ENCODE peak calls at places on chromosomes 4 and X, in six cellular contexts. W is K562, Y is HCT116, A is HepG2, R is H1, L is GM12878. Z is an unnamed sample.

GRCh38 chr4:140237616-140238352 is 83.8 kb upstream of the MAML3 start:
- DNase-seq in W (no peak), Y (no peak), A (no peak), R (peak; percentile 71), L (no peak), Z (peak; percentile 74)

GRCh38 chr4:37486134-37486533 is 200.0 kb downstream of the RELL1 start:
- DNase-seq in W (no peak), Y (no peak), A (no peak), R (no peak), L (no peak), Z (no peak)

GRCh38 chr4:177161781-177162180 is 147.9 kb upstream of the NEIL3 start:
- DNase-seq in W (no peak), Y (no peak), A (no peak), R (no peak), L (no peak), Z (no peak)

GRCh38 chr4:162838671-162839070 is 328.0 kb downstream of the NAF1 start:
- DNase-seq in W (no peak), Y (no peak), A (no peak), R (no peak), L (no peak), Z (no peak)

GRCh38 chr4:49000806-49001205 is 14.7 kb downstream of the CWH43 start:
- DNase-seq in W (no peak), Y (no peak), A (no peak), R (no peak), L (no peak), Z (no peak)

GRCh38 chrX:57134702-57135101 is 2.5 kb downstream of the SPIN2A start:
- DNase-seq in W (no peak), Y (no peak), A (no peak), R (no peak), L (no peak), Z (no peak)

GRCh38 chrX:5176766-5177165 is 1051.9 kb downstream of the NLGN4X start:
- DNase-seq in W (no peak), Y (no peak), A (no peak), R (no peak), L (no peak), Z (no peak)

GRCh38 chrX:115559672-115560071 is 1.3 kb upstream of the PLS3 start:
- DNase-seq in W (no peak), Y (no peak), A (peak; percentile 70), R (no peak), L (no peak), Z (no peak)

GRCh38 chr4:62209757-62210156 is 1009.6 kb downstream of the ADGRL3 start:
- DNase-seq in W (no peak), Y (no peak), A (no peak), R (no peak), L (no peak), Z (no peak)

GRCh38 chrX:47321978-47322377 is 48.4 kb upstream of the ZNF157 start:
- DNase-seq in W (no peak), Y (no peak), A (no peak), R (peak; percentile 56), L (no peak), Z (no peak)

GRCh38 chrX:153583433-153583832 is 15.5 kb downstream of the CCNQ start:
- DNase-seq in W (no peak), Y (no peak), A (no peak), R (no peak), L (no peak), Z (no peak)

GRCh38 chrX:106302304-106302703 is 134.2 kb downstream of the PWWP3B start:
- DNase-seq in W (no peak), Y (peak; percentile 48), A (peak; percentile 41), R (no peak), L (no peak), Z (no peak)

GRCh38 chr4:98612318-98613250 is 45.8 kb downstream of the TSPAN5 start:
- DNase-seq in W (no peak), Y (no peak), A (no peak), R (no peak), L (no peak), Z (no peak)

GRCh38 chr4:142350886-142351285 is 495.2 kb downstream of the INPP4B start:
- DNase-seq in W (no peak), Y (no peak), A (no peak), R (no peak), L (no peak), Z (no peak)

GRCh38 chrX:17375631-17376380 is 806 bp downstream of the NHS start:
- DNase-seq in W (no peak), Y (no peak), A (no peak), R (peak; percentile 53), L (no peak), Z (no peak)

GRCh38 chr4:3707423-3708102 is 58.6 kb upstream of the ADRA2C start:
- DNase-seq in W (no peak), Y (no peak), A (no peak), R (no peak), L (no peak), Z (no peak)

GRCh38 chr4:91057871-91058270 is 930.7 kb downstream of the CCSER1 start:
- DNase-seq in W (no peak), Y (no peak), A (no peak), R (no peak), L (no peak), Z (no peak)

GRCh38 chrX:72351606-72352338 is 46.1 kb upstream of the CITED1 start:
- DNase-seq in W (no peak), Y (no peak), A (no peak), R (no peak), L (no peak), Z (no peak)

GRCh38 chr4:85081196-85081595 is 114.7 kb upstream of the WDFY3 start:
- DNase-seq in W (no peak), Y (no peak), A (no peak), R (no peak), L (no peak), Z (no peak)

GRCh38 chr4:88158360-88159136 is at the start of gene ABCG2:
- DNase-seq in W (peak; percentile 65), Y (no peak), A (peak; percentile 16), R (peak; percentile 80), L (no peak), Z (peak; percentile 69)

GRCh38 chr4:113882668-113883067 is 96.8 kb downstream of the ARSJ start:
- DNase-seq in W (no peak), Y (no peak), A (no peak), R (no peak), L (no peak), Z (no peak)

GRCh38 chr4:119209077-119209476 is 3.4 kb upstream of the USP53 start:
- DNase-seq in W (peak; percentile 18), Y (peak; percentile 95), A (peak; percentile 18), R (no peak), L (no peak), Z (no peak)

GRCh38 chrX:49829016-49829415 is at the start of gene PAGE4:
- DNase-seq in W (peak; percentile 53), Y (peak; percentile 6), A (no peak), R (no peak), L (no peak), Z (no peak)

GRCh38 chr4:138090918-138091659 is 151.1 kb downstream of the SLC7A11 start:
- DNase-seq in W (no peak), Y (no peak), A (no peak), R (no peak), L (no peak), Z (no peak)

GRCh38 chr4:56215901-56216300 is 171.4 kb downstream of the AASDH start:
- DNase-seq in W (no peak), Y (peak; percentile 33), A (no peak), R (no peak), L (no peak), Z (no peak)

GRCh38 chr4:1243451-1244080 is 5.4 kb downstream of the CTBP1 start:
- DNase-seq in W (peak; percentile 11), Y (no peak), A (no peak), R (peak; percentile 42), L (no peak), Z (no peak)
- TF ChIP-seq ZNF274 in W (no peak), Y (no peak), A (no peak), R (no peak), L (no peak), Z (no peak)

GRCh38 chr4:173998471-173999144 is 284.9 kb downstream of the FBXO8 start:
- DNase-seq in W (no peak), Y (no peak), A (no peak), R (no peak), L (no peak), Z (no peak)
- TF ChIP-seq ZNF274 in W (no peak), Y (no peak), A (no peak), R (no peak), L (no peak), Z (no peak)

DNA sequence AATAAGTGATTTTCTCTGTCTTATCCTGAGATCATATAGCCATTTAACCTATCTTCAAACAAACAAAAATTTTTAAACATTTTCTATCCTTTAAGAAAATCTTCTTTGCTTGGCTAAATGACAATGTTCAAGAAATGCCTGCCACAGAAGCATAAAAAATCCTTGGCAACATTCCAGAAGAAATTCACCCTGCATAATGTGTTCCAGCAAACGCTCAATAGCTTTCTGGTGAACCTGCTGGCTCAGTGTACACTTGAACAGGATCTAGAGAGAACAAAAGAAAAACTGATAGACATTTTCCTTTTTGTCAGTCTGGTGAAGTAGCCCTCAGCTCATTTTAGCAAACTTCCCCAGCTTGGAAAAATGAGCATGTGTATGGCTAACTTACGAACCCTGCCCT is 51.0 kb upstream of the KLF3 start:
- DNase-seq in W (no peak), Y (no peak), A (no peak), R (no peak), L (no peak), Z (no peak)
- TF ChIP-seq ZNF274 in W (no peak), Y (no peak), A (no peak), R (no peak), L (no peak), Z (no peak)

DNA sequence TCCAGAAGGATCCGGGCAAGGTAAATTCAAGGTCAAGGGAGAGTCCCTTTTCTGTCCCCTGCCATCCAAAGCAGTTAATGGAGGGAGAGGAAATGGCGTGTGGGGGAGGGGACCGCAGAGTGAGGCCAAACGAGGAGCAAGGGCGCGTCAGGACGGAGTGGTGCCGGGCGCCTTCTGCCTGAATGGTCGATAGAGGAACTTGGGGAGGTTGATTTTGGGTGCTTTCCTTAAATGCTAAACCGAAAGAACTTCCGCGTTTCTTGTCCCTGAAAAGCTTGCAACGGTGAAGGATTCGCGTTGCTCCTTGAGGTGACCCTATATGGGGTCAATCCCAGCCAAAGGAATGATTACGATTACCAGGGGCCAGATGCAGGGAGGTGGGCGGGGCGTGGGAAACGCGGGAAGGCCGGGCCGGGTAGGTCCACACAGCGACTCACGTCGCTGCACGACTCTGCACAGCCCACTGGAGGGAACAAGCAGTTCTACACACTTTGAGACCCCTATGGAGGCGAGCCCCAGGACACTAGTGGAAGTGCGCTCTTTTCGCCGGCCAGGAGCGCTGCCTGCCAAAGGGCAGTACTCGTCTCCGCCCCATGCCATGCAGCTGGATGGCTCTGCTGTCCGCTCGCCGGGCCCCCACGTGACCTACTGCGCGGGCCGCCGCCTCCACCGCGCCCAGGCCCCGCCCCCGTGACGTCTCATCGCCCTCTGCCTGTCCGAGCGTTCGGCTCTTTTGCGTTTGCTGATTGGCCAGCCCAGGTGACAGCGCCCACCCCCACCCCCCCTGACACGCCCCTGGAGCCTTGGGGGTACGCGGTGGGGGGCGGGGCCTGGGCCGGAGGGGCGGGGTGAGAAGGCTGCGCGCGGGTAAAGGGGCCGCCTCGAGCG is 452 bp upstream of the GK start:
- DNase-seq in W (peak; percentile 95), Y (peak; percentile 69), A (peak; percentile 85), R (peak; percentile 93), L (peak; percentile 64), Z (peak; percentile 84)
- TF ChIP-seq ZNF274 in W (no peak), Y (no peak), A (no peak), R (no peak), L (no peak), Z (no peak)

Z was measured in NT2/D1.